ENCODE peak calls at places on chromosomes 12 and 14, in six cellular contexts. P, L, M, W, A and N are unnamed samples.

GRCh38 chr12:13173537-13173936 is 23.0 kb upstream of the EMP1 start:
- DNase-seq in P (no peak), L (peak), M (peak), W (peak), A (no peak), N (peak)

GRCh38 chr14:64114166-64114565 is 180.0 kb downstream of the ESR2 start:
- DNase-seq in P (no peak), L (no peak), M (no peak), W (peak), A (no peak), N (peak)

GRCh38 chr12:4032906-4033628 is 159.9 kb upstream of the PARP11 start:
- DNase-seq in P (no peak), L (no peak), M (no peak), W (no peak), A (no peak), N (no peak)

GRCh38 chr14:37545174-37545573 is 49.9 kb downstream of the FOXA1 start:
- DNase-seq in P (no peak), L (no peak), M (no peak), W (no peak), A (no peak), N (no peak)

GRCh38 chr12:39975374-39975918 is 130.4 kb downstream of the SLC2A13 start:
- DNase-seq in P (no peak), L (no peak), M (no peak), W (no peak), A (peak), N (peak)

GRCh38 chr14:101595887-101596721 is 34.8 kb downstream of the DIO3 start:
- DNase-seq in P (no peak), L (no peak), M (no peak), W (no peak), A (no peak), N (no peak)

GRCh38 chr12:100337299-100337698 is 19.6 kb upstream of the SLC17A8 start:
- DNase-seq in P (no peak), L (no peak), M (no peak), W (no peak), A (no peak), N (no peak)

GRCh38 chr14:31232081-31232480 is 24.5 kb upstream of the HECTD1 start:
- DNase-seq in P (no peak), L (no peak), M (no peak), W (no peak), A (no peak), N (no peak)

GRCh38 chr14:69812725-69813124 is 15.7 kb upstream of the SLC10A1 start:
- DNase-seq in P (no peak), L (no peak), M (no peak), W (peak), A (peak), N (no peak)

GRCh38 chr12:52298677-52299076 is 7.3 kb upstream of the KRT81 start:
- DNase-seq in P (no peak), L (no peak), M (no peak), W (no peak), A (no peak), N (no peak)

GRCh38 chr12:12534134-12534866 is 28.4 kb downstream of the DUSP16 start:
- DNase-seq in P (no peak), L (no peak), M (no peak), W (no peak), A (no peak), N (no peak)

GRCh38 chr12:8593246-8593645 is 19.4 kb downstream of the AICDA start:
- DNase-seq in P (no peak), L (no peak), M (no peak), W (no peak), A (no peak), N (no peak)

DNA sequence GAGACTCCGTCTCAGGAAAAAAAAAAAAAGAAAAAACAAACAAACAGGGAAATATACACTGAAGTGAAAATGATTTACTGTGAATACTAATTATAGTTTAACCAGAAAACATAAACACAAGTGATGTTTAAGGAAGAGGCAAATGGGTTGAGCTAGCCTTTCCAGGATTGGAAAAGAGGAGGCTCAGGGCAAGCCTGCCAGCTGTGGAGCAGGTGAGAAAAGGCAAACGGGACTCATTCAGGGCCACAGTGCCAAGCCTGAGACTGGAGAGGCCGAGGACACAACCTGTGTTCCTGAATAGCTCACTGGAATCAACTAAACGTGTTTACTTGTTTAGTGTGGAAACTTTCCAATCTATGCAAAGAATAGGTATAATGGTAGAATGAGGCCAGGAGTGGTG is 35.7 kb upstream of the MAPKAPK5 start:
- DNase-seq in P (no peak), L (no peak), M (no peak), W (no peak), A (no peak), N (no peak)
- H3K4me3 ChIP-seq in P (no peak), L (no peak), M (no peak), W (no peak), A (no peak), N (no peak)

DNA sequence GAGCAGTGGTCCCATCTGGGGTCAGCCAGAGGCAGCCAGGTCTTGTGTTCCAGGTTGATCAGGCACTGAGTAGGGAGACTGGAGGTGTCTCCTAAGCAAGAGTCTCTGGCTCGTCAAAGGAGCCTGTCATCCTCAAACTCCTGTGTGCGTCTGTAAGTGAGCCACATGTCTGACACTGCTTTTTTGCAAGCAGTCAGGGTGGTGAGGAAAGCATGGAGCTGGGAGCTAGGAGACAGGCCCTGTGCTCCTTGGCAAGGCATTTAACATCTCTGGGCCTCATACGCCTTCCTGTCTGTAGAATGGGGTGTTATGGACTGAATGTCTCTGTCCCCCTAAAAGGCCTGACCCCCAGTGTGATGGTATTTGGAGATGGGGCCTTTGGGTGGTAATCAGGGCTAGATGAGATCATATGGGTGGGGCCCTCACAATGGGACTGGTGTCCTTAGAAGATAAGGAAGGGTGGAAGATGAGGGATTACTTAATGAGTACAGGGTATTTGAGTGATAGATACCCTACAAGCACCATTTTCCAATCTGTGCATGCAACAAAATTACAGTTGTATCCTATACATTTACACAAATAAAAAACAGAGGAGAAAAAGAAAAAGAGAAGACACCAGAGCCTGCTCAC is 53.0 kb downstream of the ARL6IP4 start:
- DNase-seq in P (no peak), L (no peak), M (no peak), W (no peak), A (no peak), N (no peak)
- TF ChIP-seq CTCF in P (no peak), L (no peak), M (no peak), W (no peak), A (no peak), N (no peak)

DNA sequence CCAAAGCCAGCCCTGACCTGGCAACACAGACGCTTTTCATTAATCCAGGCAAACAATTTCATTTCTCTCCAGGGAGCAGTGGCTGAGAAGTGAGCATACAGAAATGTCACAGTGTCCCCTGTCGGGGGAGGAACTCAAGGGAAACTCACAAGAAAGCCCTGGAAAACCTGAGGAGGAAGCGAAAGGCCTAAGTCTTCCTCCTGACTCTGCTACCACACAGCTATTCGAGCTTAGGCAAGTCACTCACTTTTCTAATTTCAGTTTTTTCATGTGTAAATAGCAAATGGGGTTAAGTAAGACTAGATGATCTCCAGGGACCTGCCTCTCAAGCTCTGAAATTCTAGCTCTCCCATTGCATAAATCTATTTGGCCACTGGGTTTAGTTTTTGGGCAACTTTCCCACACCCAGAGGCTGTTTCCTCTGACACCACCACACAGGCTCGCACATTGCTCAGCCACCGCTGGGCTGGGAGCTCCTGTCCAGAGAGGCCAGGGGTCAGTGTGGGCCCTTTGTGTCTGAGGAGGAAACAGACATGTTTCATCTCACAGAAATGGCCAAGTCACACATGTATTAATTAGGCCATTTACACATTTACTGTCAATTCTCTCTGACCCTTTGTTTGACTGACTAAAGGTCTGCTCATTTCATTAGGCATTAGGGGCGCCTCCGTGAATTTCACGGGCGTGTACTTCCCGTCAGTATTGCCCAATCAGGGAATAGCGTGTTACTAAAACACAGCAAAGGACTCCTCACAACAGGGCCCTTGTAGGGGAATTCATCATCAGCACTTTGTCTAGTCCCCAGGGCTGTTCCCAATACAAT is 9.8 kb upstream of the PNMA1 start:
- DNase-seq in P (peak), L (no peak), M (peak), W (peak), A (peak), N (peak)
- H3K4me3 ChIP-seq in P (no peak), L (no peak), M (no peak), W (no peak), A (no peak), N (peak)

GRCh38 chr12:990649-991349 is at the start of gene ERC1:
- DNase-seq in P (peak), L (no peak), M (peak), W (peak), A (peak), N (peak)
- TF ChIP-seq CTCF in P (no peak), L (no peak), M (no peak), W (no peak), A (no peak), N (no peak)

GRCh38 chr12:7093486-7093885 is 1.2 kb upstream of the C1R start:
- DNase-seq in P (peak), L (no peak), M (no peak), W (no peak), A (no peak), N (no peak)

GRCh38 chr12:7091171-7091570 is 1.1 kb downstream of the C1R start:
- DNase-seq in P (peak), L (no peak), M (no peak), W (no peak), A (no peak), N (no peak)

GRCh38 chr12:7092986-7093460 is 778 bp upstream of the C1R start:
- DNase-seq in P (peak), L (no peak), M (no peak), W (no peak), A (no peak), N (no peak)

GRCh38 chr12:7091660-7092228 is 501 bp downstream of the C1R start:
- DNase-seq in P (peak), L (no peak), M (peak), W (peak), A (no peak), N (no peak)

DNA sequence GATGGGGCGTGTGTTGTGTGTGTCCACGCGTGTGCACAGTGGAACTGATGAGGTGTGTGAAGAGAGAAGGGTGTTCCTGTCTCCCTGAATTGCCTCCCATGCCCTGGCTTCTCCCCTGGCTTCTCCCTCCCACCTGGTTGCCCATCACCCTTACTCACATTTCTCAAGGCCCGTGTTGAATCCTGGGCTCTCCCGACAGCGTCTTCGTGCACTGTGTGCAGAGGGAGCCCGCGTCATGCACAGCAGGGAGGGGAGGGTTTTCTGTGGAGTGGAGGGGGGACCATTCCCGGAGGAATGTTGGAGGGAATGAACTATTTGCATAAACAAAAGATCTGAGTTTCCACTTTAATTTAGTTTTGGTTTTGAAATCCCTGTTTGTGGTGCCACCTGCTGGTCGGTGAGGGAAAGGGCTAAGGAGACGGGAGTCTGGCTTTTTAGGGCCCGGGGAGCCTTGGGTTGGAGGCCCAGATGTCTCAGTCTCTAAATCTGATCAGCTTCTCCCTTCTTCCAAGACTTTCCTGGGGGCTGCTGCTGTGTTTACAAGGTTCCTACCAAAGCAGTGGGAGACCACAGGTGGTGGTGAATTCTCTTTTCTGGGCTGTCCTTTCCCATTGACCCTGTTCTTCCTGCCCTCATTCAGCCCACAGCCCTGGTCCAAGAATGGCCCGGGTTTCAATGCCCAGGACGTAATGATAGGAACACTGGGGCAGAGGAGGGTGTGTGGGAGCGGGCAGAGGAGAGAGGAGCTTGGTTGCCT is at the start of gene C1R:
- DNase-seq in P (peak), L (peak), M (peak), W (peak), A (peak), N (peak)
- H3K4me3 ChIP-seq in P (peak), L (peak), M (peak), W (no peak), A (peak), N (peak)

DNA sequence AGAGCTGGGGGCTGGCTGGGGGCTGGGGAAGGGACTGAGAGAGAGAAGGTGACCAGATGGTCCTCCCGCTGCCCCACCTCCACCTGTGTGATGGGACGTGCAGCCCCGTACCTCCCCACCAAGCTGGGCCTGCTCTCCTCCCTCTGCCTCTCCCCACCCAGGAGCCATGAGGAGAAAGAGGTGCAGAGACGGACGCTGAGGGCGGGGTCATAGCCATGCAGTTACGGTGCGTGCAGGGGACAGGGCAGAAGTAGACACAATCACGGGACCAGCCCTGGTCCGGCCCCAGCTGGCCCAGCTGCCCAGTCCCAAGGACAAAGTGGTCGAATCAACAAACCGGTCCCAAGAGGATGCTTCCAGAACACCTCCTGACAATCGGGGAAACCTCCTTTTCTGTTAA is 33.2 kb downstream of the RFLNA start:
- DNase-seq in P (no peak), L (no peak), M (no peak), W (no peak), A (no peak), N (no peak)
- TF ChIP-seq CTCF in P (no peak), L (no peak), M (no peak), W (no peak), A (no peak), N (no peak)

DNA sequence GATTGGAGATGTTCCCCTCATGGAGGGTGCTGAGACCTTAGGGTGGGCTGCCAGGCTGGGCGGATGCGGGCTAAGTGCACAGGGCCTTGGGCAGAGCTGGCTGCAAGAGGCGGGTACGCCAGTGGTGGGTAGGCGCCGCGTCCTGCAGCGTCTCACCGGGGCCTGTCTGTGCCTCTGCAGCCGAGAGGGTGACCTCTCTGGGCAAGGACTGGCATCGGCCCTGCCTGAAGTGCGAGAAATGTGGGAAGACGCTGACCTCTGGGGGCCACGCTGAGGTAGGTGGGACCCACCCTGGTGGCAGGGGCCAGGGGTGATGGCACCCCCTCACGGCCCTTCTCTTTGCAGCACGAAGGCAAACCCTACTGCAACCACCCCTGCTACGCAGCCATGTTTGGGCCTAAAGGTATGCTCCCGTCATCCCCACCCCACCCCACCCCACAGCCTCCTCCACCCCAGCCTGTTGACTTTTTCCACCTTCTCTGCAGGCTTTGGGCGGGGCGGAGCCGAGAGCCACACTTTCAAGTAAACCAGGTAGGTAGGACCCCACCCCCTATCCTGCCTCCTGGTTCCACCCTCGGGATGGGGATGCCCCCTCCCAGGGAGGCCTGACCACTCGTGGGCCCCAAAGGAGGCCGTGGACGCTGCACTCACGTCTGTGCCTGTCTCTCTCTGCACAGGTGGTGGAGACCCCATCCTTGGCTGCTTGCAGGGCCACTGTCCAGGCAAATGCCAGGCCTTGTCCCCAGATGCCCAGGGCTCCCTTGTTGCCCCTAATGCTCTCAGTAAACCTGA is 1.5 kb downstream of the CRIP1 start:
- DNase-seq in P (no peak), L (no peak), M (no peak), W (no peak), A (peak), N (no peak)
- H3K4me3 ChIP-seq in P (peak), L (peak), M (peak), W (no peak), A (peak), N (no peak)

GRCh38 chr12:75813066-75813465 is 218.5 kb downstream of the PHLDA1 start:
- DNase-seq in P (no peak), L (no peak), M (no peak), W (no peak), A (no peak), N (no peak)

GRCh38 chr12:75809745-75810144 is 221.8 kb downstream of the PHLDA1 start:
- DNase-seq in P (no peak), L (no peak), M (no peak), W (no peak), A (no peak), N (no peak)

GRCh38 chr12:75805905-75806304 is 225.7 kb downstream of the PHLDA1 start:
- DNase-seq in P (no peak), L (no peak), M (no peak), W (no peak), A (no peak), N (no peak)

GRCh38 chr12:75812341-75813018 is 219.1 kb downstream of the PHLDA1 start:
- DNase-seq in P (no peak), L (no peak), M (peak), W (no peak), A (no peak), N (peak)

DNA sequence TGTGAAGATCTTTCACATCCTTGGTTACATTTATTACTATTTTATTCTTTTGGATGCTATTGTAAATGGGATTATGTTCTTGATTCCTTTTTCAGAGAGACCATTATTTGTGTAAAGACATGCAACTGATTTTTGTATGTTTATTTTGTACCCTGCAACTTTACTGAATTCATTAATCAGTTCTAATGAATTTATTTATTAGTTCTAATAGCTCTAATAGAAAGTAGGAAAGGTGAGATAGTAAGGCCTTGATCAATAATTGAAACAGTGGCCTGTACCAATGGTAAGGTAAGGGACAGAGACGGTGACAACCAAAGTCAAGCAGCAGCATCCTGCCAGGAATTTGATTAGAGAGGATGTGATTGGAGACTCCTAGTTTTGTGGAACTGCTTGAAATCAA is 224.1 kb downstream of the PHLDA1 start:
- DNase-seq in P (no peak), L (no peak), M (no peak), W (no peak), A (no peak), N (no peak)
- TF ChIP-seq CTCF in P (no peak), L (no peak), M (no peak), W (no peak), A (no peak), N (no peak)

GRCh38 chr12:18171571-18171970 is 81.6 kb upstream of the RERGL start:
- DNase-seq in P (no peak), L (no peak), M (no peak), W (peak), A (no peak), N (peak)

GRCh38 chr12:18160901-18161300 is 70.9 kb upstream of the RERGL start:
- DNase-seq in P (no peak), L (no peak), M (no peak), W (no peak), A (no peak), N (no peak)

GRCh38 chr12:18165422-18165871 is 75.5 kb upstream of the RERGL start:
- DNase-seq in P (no peak), L (peak), M (no peak), W (peak), A (no peak), N (peak)

GRCh38 chr12:18165889-18166288 is 75.9 kb upstream of the RERGL start:
- DNase-seq in P (no peak), L (no peak), M (no peak), W (no peak), A (no peak), N (no peak)
- H3K4me3 ChIP-seq in P (no peak), L (no peak), M (no peak), W (no peak), A (no peak), N (no peak)

GRCh38 chr14:84098261-84098660 is 1431.7 kb upstream of the FLRT2 start:
- DNase-seq in P (no peak), L (no peak), M (no peak), W (no peak), A (no peak), N (no peak)
- TF ChIP-seq CTCF in P (no peak), L (no peak), M (no peak), W (no peak), A (no peak), N (no peak)